ENCODE peak calls at places on chromosomes 2 and 18, in ten cellular contexts. X is adrenal gland, G is uterus, E is stomach, V is sigmoid colon, Y is GM23338, J is left lung, W is A549, P is osteoblast, N is tibial artery. U is an unnamed sample. For H3K4me1, the result is how much of the 10 kb centered on the place peaks cover.

GRCh38 chr2:171882095-171882769 is 11.8 kb downstream of the SLC25A12 start:
- DNase-seq in X (no peak), G (no peak), E (no peak), V (no peak), Y (no peak), J (no peak), W (no peak), P (no peak), N (no peak), U (no peak)

GRCh38 chr2:159185401-159186130 is 100.9 kb downstream of the WDSUB1 start:
- DNase-seq in X (no peak), G (no peak), E (no peak), V (no peak), Y (peak), J (no peak), W (peak), P (peak), N (no peak), U (no peak)

GRCh38 chr18:12287684-12288405 is 20.2 kb upstream of the TUBB6 start:
- DNase-seq in X (peak), G (peak), E (peak), V (peak), Y (peak), J (peak), W (peak), P (peak), N (peak), U (peak)

GRCh38 chr2:150596071-150596470 is 108.6 kb upstream of the RND3 start:
- DNase-seq in X (no peak), G (no peak), E (no peak), V (no peak), Y (no peak), J (no peak), W (no peak), P (no peak), N (no peak), U (no peak)

GRCh38 chr2:31956299-31956698 is 54.5 kb downstream of the MEMO1 start:
- DNase-seq in X (no peak), G (no peak), E (no peak), V (no peak), Y (no peak), J (no peak), W (no peak), P (no peak), N (no peak), U (no peak)

GRCh38 chr2:79640001-79640400 is 127.2 kb downstream of the CTNNA2 start:
- DNase-seq in X (no peak), G (no peak), E (no peak), V (no peak), Y (peak), J (no peak), W (no peak), P (no peak), N (no peak), U (no peak)

GRCh38 chr2:98281607-98282006 is 64.6 kb upstream of the CNGA3 start:
- DNase-seq in X (no peak), G (no peak), E (no peak), V (no peak), Y (no peak), J (no peak), W (no peak), P (peak), N (no peak), U (no peak)

GRCh38 chr2:105328281-105329196 is 996 bp downstream of the TGFBRAP1 start:
- DNase-seq in X (peak), G (no peak), E (peak), V (peak), Y (peak), J (no peak), W (no peak), P (peak), N (peak), U (no peak)

GRCh38 chr18:79846936-79847557 is 49.3 kb downstream of the KCNG2 start:
- DNase-seq in X (no peak), G (no peak), E (no peak), V (no peak), Y (no peak), J (no peak), W (no peak), P (peak), N (no peak), U (no peak)

GRCh38 chr2:235135990-235136561 is 184.3 kb downstream of the SH3BP4 start:
- DNase-seq in X (peak), G (peak), E (peak), V (peak), Y (peak), J (peak), W (peak), P (peak), N (peak), U (peak)

GRCh38 chr2:38771632-38772031 is 6.4 kb upstream of the GEMIN6 start:
- DNase-seq in X (peak), G (no peak), E (no peak), V (no peak), Y (no peak), J (no peak), W (no peak), P (peak), N (no peak), U (no peak)

GRCh38 chr2:235921508-235922260 is 246.5 kb downstream of the GBX2 start:
- DNase-seq in X (no peak), G (no peak), E (no peak), V (no peak), Y (no peak), J (no peak), W (no peak), P (peak), N (no peak), U (no peak)

GRCh38 chr2:170770008-170770303 is 222 bp upstream of the ERICH2 start:
- DNase-seq in X (no peak), G (no peak), E (no peak), V (no peak), Y (no peak), J (no peak), W (no peak), P (no peak), N (no peak), U (no peak)

GRCh38 chr2:88626171-88627054 is 851 bp downstream of the EIF2AK3 start:
- DNase-seq in X (peak), G (peak), E (peak), V (peak), Y (peak), J (peak), W (peak), P (no peak), N (peak), U (peak)

GRCh38 chr2:26462511-26463251 is 15.2 kb downstream of the OTOF start:
- DNase-seq in X (peak), G (no peak), E (peak), V (no peak), Y (peak), J (peak), W (peak), P (peak), N (peak), U (peak)

GRCh38 chr18:80009661-80010550 is 21.5 kb upstream of the TXNL4A start:
- DNase-seq in X (peak), G (peak), E (peak), V (peak), Y (no peak), J (peak), W (peak), P (peak), N (peak), U (peak)

GRCh38 chr2:181517685-181518301 is 60.6 kb downstream of the ITGA4 start:
- DNase-seq in X (no peak), G (no peak), E (no peak), V (no peak), Y (no peak), J (no peak), W (no peak), P (no peak), N (no peak), U (no peak)

GRCh38 chr2:70498054-70498453 is 55.6 kb downstream of the TGFA start:
- DNase-seq in X (no peak), G (no peak), E (no peak), V (no peak), Y (peak), J (no peak), W (peak), P (no peak), N (no peak), U (no peak)
- TF ChIP-seq CTCF in X (no peak), G (no peak), E (no peak), V (no peak), Y (peak), J (no peak), W (peak), P (peak), N (no peak), U (no peak)

GRCh38 chr2:192814376-192814775 is 619.6 kb upstream of the TMEFF2 start:
- DNase-seq in X (no peak), G (no peak), E (no peak), V (no peak), Y (no peak), J (no peak), W (no peak), P (no peak), N (no peak), U (no peak)
- H3K27ac ChIP-seq in X (no peak), G (no peak), E (no peak), V (no peak), Y (no peak), J (no peak), W (no peak), P (no peak), N (no peak), U (no peak)

GRCh38 chr2:106864051-106864450 is 21.9 kb downstream of the ST6GAL2 start:
- DNase-seq in X (no peak), G (no peak), E (no peak), V (no peak), Y (no peak), J (no peak), W (no peak), P (no peak), N (no peak), U (no peak)
- H3K4me1 ChIP-seq in X (under half), G (under half), E (under half), V (under half), Y (under half), J (under half), W (under half), P (under half), N (under half), U (under half)

GRCh38 chr2:197453123-197453913 is at the start of gene COQ10B:
- DNase-seq in X (peak), G (peak), E (peak), V (peak), Y (peak), J (peak), W (peak), P (peak), N (peak), U (peak)
- TF ChIP-seq CTCF in X (no peak), G (no peak), E (no peak), V (no peak), Y (peak), J (peak), W (no peak), P (peak), N (peak), U (peak)

DNA sequence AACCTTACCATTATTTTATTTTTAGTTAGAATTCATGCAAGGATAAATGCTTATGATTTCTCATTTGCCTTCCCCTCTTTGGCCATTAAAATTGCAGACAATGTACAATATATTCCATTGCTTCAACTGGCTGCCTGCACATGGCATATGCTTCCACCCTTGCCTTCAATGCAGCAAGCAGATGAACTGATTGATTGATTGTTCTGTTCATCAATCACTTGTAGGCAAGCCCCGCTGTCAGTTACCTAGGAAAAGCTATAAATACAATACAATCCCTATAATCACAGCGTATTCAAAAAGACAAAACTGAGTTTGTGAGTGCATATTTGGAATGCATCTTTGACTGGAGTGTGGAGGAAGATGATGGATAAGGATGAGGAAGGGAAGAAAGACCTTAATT is 73.6 kb upstream of the CAVIN2 start:
- DNase-seq in X (no peak), G (no peak), E (no peak), V (no peak), Y (no peak), J (no peak), W (no peak), P (no peak), N (no peak), U (no peak)
- H3K27ac ChIP-seq in X (no peak), G (no peak), E (no peak), V (no peak), Y (no peak), J (no peak), W (no peak), P (no peak), N (no peak), U (no peak)

GRCh38 chr2:184780384-184780783 is 182.1 kb downstream of the ZNF804A start:
- DNase-seq in X (no peak), G (no peak), E (no peak), V (no peak), Y (no peak), J (no peak), W (no peak), P (no peak), N (no peak), U (no peak)
- H3K4me1 ChIP-seq in X (under half), G (under half), E (under half), V (under half), Y (under half), J (under half), W (under half), P (under half), N (under half), U (under half)

GRCh38 chr2:190486037-190486623 is 48.4 kb downstream of the NEMP2 start:
- DNase-seq in X (no peak), G (no peak), E (no peak), V (no peak), Y (no peak), J (no peak), W (no peak), P (no peak), N (no peak), U (no peak)
- TF ChIP-seq CTCF in X (no peak), G (no peak), E (no peak), V (no peak), Y (no peak), J (no peak), W (no peak), P (no peak), N (no peak), U (no peak)

GRCh38 chr2:119224391-119224972 is 848 bp downstream of the STEAP3 start:
- DNase-seq in X (no peak), G (no peak), E (no peak), V (no peak), Y (no peak), J (no peak), W (no peak), P (peak), N (no peak), U (no peak)

GRCh38 chr2:119222863-119223520 is 642 bp upstream of the STEAP3 start:
- DNase-seq in X (no peak), G (no peak), E (no peak), V (no peak), Y (peak), J (no peak), W (no peak), P (peak), N (no peak), U (no peak)

GRCh38 chr2:119222213-119222612 is 1.4 kb upstream of the STEAP3 start:
- DNase-seq in X (no peak), G (no peak), E (no peak), V (no peak), Y (no peak), J (no peak), W (no peak), P (peak), N (no peak), U (no peak)

GRCh38 chr2:119225084-119225864 is 1.6 kb downstream of the STEAP3 start:
- DNase-seq in X (no peak), G (no peak), E (peak), V (no peak), Y (peak), J (peak), W (peak), P (peak), N (no peak), U (no peak)

GRCh38 chr2:119223521-119224390 is at the start of gene STEAP3:
- DNase-seq in X (peak), G (peak), E (peak), V (peak), Y (peak), J (peak), W (peak), P (peak), N (peak), U (peak)
- H3K27ac ChIP-seq in X (no peak), G (no peak), E (peak), V (no peak), Y (no peak), J (peak), W (peak), P (no peak), N (peak), U (peak)